ENCODE peak calls at places on chromosomes 7 and 10, in six cellular contexts. P is CD4-positive, alpha-beta T cell; Z is gastrocnemius medialis; C is activated naive CD8-positive, alpha-beta T cell treated with anti-CD3 and anti-CD28 coated beads, Interleukin-2, amount 50 U/mL, for 24 hours; I is left lung; O is activated T-cell treated with anti-CD3 and anti-CD28 coated beads, Interleukin-2, amount 50 U/mL, for 72 hours. H is an unnamed sample.

GRCh38 chr10:12961416-12961815 is 40.1 kb downstream of the CCDC3 start:
- ATAC-seq in P (no peak), C (no peak), Z (peak), I (no peak), O (no peak), H (no peak)

GRCh38 chr10:113905756-113906155 is 51.3 kb downstream of the NHLRC2 start:
- ATAC-seq in I (peak), C (no peak), P (no peak), Z (no peak), O (no peak), H (no peak)

GRCh38 chr7:37395618-37396259 is 52.9 kb downstream of the ELMO1 start:
- ATAC-seq in Z (no peak), C (peak), P (peak), O (peak), I (no peak), H (peak)

GRCh38 chr10:95268438-95268837 is 22.4 kb downstream of the PDLIM1 start:
- ATAC-seq in P (no peak), Z (peak), C (no peak), I (peak), O (no peak), H (no peak)

GRCh38 chr7:44561962-44562621 is 11.6 kb downstream of the DDX56 start:
- ATAC-seq in C (no peak), I (no peak), Z (peak), P (no peak), O (no peak), H (no peak)

GRCh38 chr7:22452142-22452763 is 47.7 kb downstream of the STEAP1B start:
- ATAC-seq in P (no peak), I (peak), O (no peak), Z (peak), C (peak), H (no peak)

GRCh38 chr10:92547676-92548075 is 26.2 kb downstream of the IDE start:
- ATAC-seq in I (no peak), P (no peak), O (no peak), Z (no peak), C (no peak), H (no peak)

GRCh38 chr7:76023002-76023401 is 24.8 kb downstream of the STYXL1 start:
- ATAC-seq in P (no peak), Z (no peak), I (peak), C (no peak), O (no peak), H (no peak)

GRCh38 chr7:104548861-104549260 is 220.5 kb downstream of the LHFPL3 start:
- ATAC-seq in I (no peak), C (no peak), Z (no peak), P (no peak), O (no peak), H (no peak)

GRCh38 chr7:50303894-50304157 is 690 bp upstream of the IKZF1 start:
- ATAC-seq in O (peak), C (peak), P (peak), Z (no peak), I (peak), H (peak)

GRCh38 chr10:24416248-24416647 is 207.3 kb downstream of the KIAA1217 start:
- ATAC-seq in Z (peak), P (no peak), O (no peak), C (no peak), I (peak), H (no peak)

GRCh38 chr7:140475747-140476333 is 3.5 kb downstream of the MKRN1 start:
- ATAC-seq in P (no peak), I (no peak), Z (no peak), C (no peak), O (no peak), H (no peak)

GRCh38 chr10:29828440-29828894 is 193.7 kb upstream of the SVIL start:
- ATAC-seq in C (no peak), Z (no peak), I (peak), O (no peak), P (no peak), H (peak)

GRCh38 chr7:97024209-97025129 is at the start of gene DLX5:
- ATAC-seq in O (peak), Z (peak), I (peak), C (no peak), P (no peak), H (no peak)

GRCh38 chr10:121732676-121733445 is 134.6 kb upstream of the FGFR2 start:
- ATAC-seq in Z (no peak), I (no peak), C (no peak), O (no peak), P (no peak), H (no peak)

GRCh38 chr10:74677951-74678350 is 148.4 kb upstream of the KAT6B start:
- ATAC-seq in I (no peak), C (no peak), P (no peak), O (peak), Z (no peak), H (no peak)

GRCh38 chr10:117342638-117343037 is 32.6 kb downstream of the PDZD8 start:
- ATAC-seq in Z (no peak), P (no peak), O (no peak), I (no peak), C (no peak), H (no peak)

GRCh38 chr7:150788474-150789269 is 11.5 kb downstream of the TMEM176B start:
- ATAC-seq in C (no peak), P (no peak), Z (peak), I (no peak), O (no peak), H (no peak)

GRCh38 chr7:45582868-45583277 is 8.7 kb downstream of the ADCY1 start:
- ATAC-seq in Z (no peak), I (no peak), O (no peak), P (no peak), C (no peak), H (no peak)

GRCh38 chr7:46832136-46832535 is 749.8 kb downstream of the TNS3 start:
- ATAC-seq in P (no peak), C (no peak), I (no peak), Z (no peak), O (no peak), H (no peak)

GRCh38 chr7:17022915-17023314 is 141.1 kb upstream of the AGR3 start:
- ATAC-seq in O (peak), C (peak), P (peak), I (no peak), Z (no peak), H (peak)

GRCh38 chr10:4661572-4662255 is 164.3 kb upstream of the AKR1E2 start:
- ATAC-seq in Z (peak), I (peak), O (no peak), C (no peak), P (no peak), H (no peak)

GRCh38 chr7:5314864-5315263 is 32.1 kb downstream of the SLC29A4 start:
- ATAC-seq in I (no peak), O (no peak), C (no peak), Z (no peak), P (no peak), H (no peak)

GRCh38 chr10:21167288-21168010 is 270.3 kb upstream of the NEBL start:
- ATAC-seq in I (peak), O (no peak), Z (no peak), C (no peak), P (no peak), H (no peak)

GRCh38 chr10:15531927-15532722 is 161.0 kb upstream of the FAM171A1 start:
- ATAC-seq in O (no peak), I (no peak), C (no peak), P (no peak), Z (no peak), H (no peak)

GRCh38 chr10:129537178-129537577 is 70.1 kb downstream of the MGMT start:
- ATAC-seq in C (no peak), I (no peak), Z (no peak), O (no peak), P (no peak), H (no peak)

GRCh38 chr7:27936244-27937102 is 196.5 kb downstream of the TAX1BP1 start:
- ATAC-seq in Z (no peak), I (no peak), P (no peak), O (no peak), C (no peak), H (no peak)

GRCh38 chr10:102612964-102613275 is 31.4 kb upstream of the TRIM8 start:
- ATAC-seq in I (no peak), P (peak), C (peak), O (peak), Z (no peak), H (peak)

GRCh38 chr7:30799976-30800661 is 28.9 kb downstream of the MINDY4 start:
- ATAC-seq in O (no peak), C (no peak), Z (no peak), I (no peak), P (no peak), H (no peak)

GRCh38 chr10:54800677-54801480 is at the start of gene PCDH15:
- ATAC-seq in O (no peak), Z (no peak), I (peak), C (no peak), P (no peak), H (no peak)

GRCh38 chr7:64626083-64626469 is 39.9 kb upstream of the ZNF107 start:
- ATAC-seq in O (peak), I (no peak), P (no peak), C (peak), Z (no peak), H (peak)

GRCh38 chr10:49497358-49497757 is 41.6 kb downstream of the ERCC6 start:
- ATAC-seq in C (no peak), I (no peak), O (no peak), P (no peak), Z (no peak), H (no peak)

GRCh38 chr7:46603296-46603701 is 682.2 kb upstream of the IGFBP3 start:
- ATAC-seq in C (no peak), Z (peak), P (no peak), I (peak), O (no peak), H (no peak)

GRCh38 chr7:19099194-19099593 is 18.2 kb downstream of the TWIST1 start:
- ATAC-seq in P (no peak), Z (no peak), O (no peak), C (no peak), I (no peak), H (no peak)

GRCh38 chr10:48605786-48606529 is 1.1 kb upstream of the ARHGAP22 start:
- ATAC-seq in Z (no peak), O (no peak), I (no peak), P (no peak), C (no peak), H (no peak)

GRCh38 chr10:81600185-81600584 is 274.8 kb upstream of the NRG3 start:
- ATAC-seq in Z (no peak), I (peak), O (no peak), P (no peak), C (no peak), H (no peak)